ENCODE peak calls at places on chromosomes 2 and 18, in ten cellular contexts. L is foreskin fibroblast; S is ovary; I is fibroblast of mammary gland; G is effector memory CD4-positive, alpha-beta T cell; M is neural progenitor cell; H is AG09309; E is SJSA1; R is CD8-positive, alpha-beta memory T cell; A is body of pancreas. U is an unnamed sample.
A peak's percentile ranks its signal among the peaks of the same experiment; 100 is the strongest.

GRCh38 chr2:19746611-19747309 is 155.0 kb downstream of the TTC32 start:
- DNase-seq in I (peak; percentile 35), M (peak; percentile 72), A (no peak), G (no peak), H (no peak), L (no peak), R (no peak), S (no peak), E (peak; percentile 19), U (peak; percentile 72)

GRCh38 chr18:41113885-41114482 is 841.0 kb upstream of the PIK3C3 start:
- DNase-seq in S (no peak), M (no peak), E (no peak), A (no peak), L (no peak), G (no peak), I (peak; percentile 38), H (no peak), R (no peak), U (no peak)

GRCh38 chr2:38602732-38603401 is at the start of gene HNRNPLL:
- DNase-seq in H (peak; percentile 89), S (peak; percentile 99), M (peak; percentile 99), G (peak; percentile 93), R (peak; percentile 91), I (peak; percentile 95), L (peak; percentile 99), E (peak; percentile 99), A (peak; percentile 98), U (peak; percentile 98)

GRCh38 chr18:33918571-33918970 is 306.1 kb downstream of the NOL4 start:
- DNase-seq in H (no peak), M (no peak), R (no peak), E (no peak), A (no peak), S (no peak), G (no peak), L (no peak), I (no peak), U (peak; percentile 93)

GRCh38 chr2:153386481-153386891 is 92.1 kb downstream of the RPRM start:
- DNase-seq in L (no peak), G (no peak), A (no peak), I (peak; percentile 1), M (no peak), E (no peak), S (no peak), H (no peak), R (no peak), U (no peak)

GRCh38 chr18:58858591-58859468 is 5.8 kb upstream of the ZNF532 start:
- DNase-seq in H (no peak), L (no peak), R (no peak), E (no peak), M (no peak), G (no peak), S (no peak), I (peak; percentile 44), A (peak; percentile 15), U (no peak)

GRCh38 chr2:191701696-191702095 is 23.8 kb downstream of the NABP1 start:
- DNase-seq in M (peak; percentile 18), I (peak; percentile 72), S (no peak), E (no peak), L (peak; percentile 72), R (no peak), H (no peak), A (no peak), G (no peak), U (no peak)

GRCh38 chr2:230779141-230779523 is 66.5 kb downstream of the CAB39 start:
- DNase-seq in G (no peak), M (no peak), E (no peak), I (peak; percentile 42), S (no peak), R (no peak), A (no peak), L (no peak), H (no peak), U (no peak)

GRCh38 chr18:3321133-3321812 is 59.3 kb downstream of the MYL12B start:
- DNase-seq in M (no peak), L (peak; percentile 76), I (peak; percentile 98), R (no peak), E (no peak), A (no peak), H (peak; percentile 53), S (no peak), G (no peak), U (no peak)

GRCh38 chr2:212193066-212193465 is 345.5 kb downstream of the ERBB4 start:
- DNase-seq in R (no peak), G (no peak), H (no peak), S (no peak), I (no peak), L (no peak), E (no peak), M (no peak), A (no peak), U (no peak)

GRCh38 chr18:8616026-8616401 is 6.8 kb downstream of the RAB12 start:
- DNase-seq in S (no peak), G (no peak), R (no peak), E (no peak), H (no peak), L (no peak), M (no peak), A (no peak), I (no peak), U (no peak)

GRCh38 chr18:71541643-71542042 is 1002.5 kb downstream of the CBLN2 start:
- DNase-seq in E (no peak), G (no peak), M (no peak), S (no peak), H (no peak), I (no peak), L (no peak), R (no peak), A (no peak), U (no peak)

GRCh38 chr2:3356799-3357198 is 20.8 kb downstream of the EIPR1 start:
- DNase-seq in A (no peak), E (no peak), G (no peak), R (no peak), M (no peak), I (no peak), L (no peak), S (no peak), H (no peak), U (no peak)

GRCh38 chr2:109721626-109722025 is 72.5 kb upstream of the RGPD5 start:
- DNase-seq in I (no peak), H (no peak), S (no peak), L (no peak), E (no peak), A (no peak), R (no peak), M (no peak), G (no peak), U (no peak)

GRCh38 chr18:10040287-10041011 is 126.6 kb downstream of the VAPA start:
- DNase-seq in S (no peak), I (peak; percentile 81), R (no peak), M (no peak), L (peak; percentile 74), G (no peak), E (no peak), H (no peak), A (peak; percentile 77), U (no peak)

GRCh38 chr2:213320604-213321003 is 36.3 kb downstream of the SPAG16 start:
- DNase-seq in A (no peak), G (no peak), I (no peak), M (no peak), E (no peak), L (no peak), R (no peak), S (no peak), H (no peak), U (no peak)

GRCh38 chr2:213315168-213315876 is 31.1 kb downstream of the SPAG16 start:
- DNase-seq in I (no peak), M (no peak), E (no peak), S (no peak), A (no peak), R (no peak), H (no peak), G (no peak), L (no peak), U (no peak)

GRCh38 chr2:213316001-213316735 is 31.9 kb downstream of the SPAG16 start:
- DNase-seq in M (no peak), S (no peak), R (no peak), G (no peak), I (peak; percentile 72), L (peak; percentile 24), H (no peak), A (peak; percentile 48), E (no peak), U (no peak)

GRCh38 chr2:213317929-213318328 is 33.7 kb downstream of the SPAG16 start:
- DNase-seq in A (no peak), M (no peak), E (no peak), G (no peak), R (no peak), H (no peak), L (peak; percentile 40), I (peak; percentile 87), S (no peak), U (no peak)
- H3K4me3 ChIP-seq in A (no peak overlapping the region), M (no peak overlapping the region), E (no peak overlapping the region), G (no peak overlapping the region), R (no peak overlapping the region), H (no peak overlapping the region), L (no peak overlapping the region), I (no peak overlapping the region), S (no peak overlapping the region), U (no peak overlapping the region)

GRCh38 chr2:44275915-44276279 is 617 bp downstream of the SLC3A1 start:
- DNase-seq in R (no peak), E (peak; percentile 65), S (no peak), H (peak; percentile 24), G (no peak), L (peak; percentile 36), M (no peak), A (no peak), I (peak; percentile 14), U (no peak)
- H3K4me3 ChIP-seq in R (no peak overlapping the region), E (no peak overlapping the region), S (no peak overlapping the region), H (no peak overlapping the region), G (no peak overlapping the region), L (no peak overlapping the region), M (no peak overlapping the region), A (no peak overlapping the region), I (no peak overlapping the region), U (no peak overlapping the region)

DNA sequence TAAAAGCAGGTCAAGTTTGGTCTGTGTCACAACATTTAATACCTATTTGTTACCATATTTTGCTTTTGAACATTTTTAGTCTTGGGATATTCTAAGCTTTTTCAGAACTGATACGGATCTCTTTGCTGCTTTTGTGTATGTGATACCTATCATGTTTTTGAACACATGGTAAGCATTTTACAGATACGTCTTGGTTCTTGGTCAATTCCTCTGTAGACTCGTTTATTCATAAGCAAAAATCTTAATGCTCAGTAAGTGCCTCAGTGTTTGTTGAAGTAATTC is 630 bp downstream of the ZNF397 start:
- DNase-seq in E (no peak), I (no peak), M (no peak), S (no peak), A (no peak), R (no peak), L (no peak), H (no peak), G (no peak), U (no peak)
- H3K4me3 ChIP-seq in E (peak overlapping the region; percentile 65), I (peak overlapping the region; percentile 73), M (peak overlapping the region; percentile 75), S (peak overlapping the region; percentile 93), A (peak overlapping the region; percentile 87), R (peak overlapping the region; percentile 91), L (peak overlapping the region; percentile 78), H (peak overlapping the region; percentile 79), G (peak overlapping the region; percentile 86), U (peak overlapping the region; percentile 74)

DNA sequence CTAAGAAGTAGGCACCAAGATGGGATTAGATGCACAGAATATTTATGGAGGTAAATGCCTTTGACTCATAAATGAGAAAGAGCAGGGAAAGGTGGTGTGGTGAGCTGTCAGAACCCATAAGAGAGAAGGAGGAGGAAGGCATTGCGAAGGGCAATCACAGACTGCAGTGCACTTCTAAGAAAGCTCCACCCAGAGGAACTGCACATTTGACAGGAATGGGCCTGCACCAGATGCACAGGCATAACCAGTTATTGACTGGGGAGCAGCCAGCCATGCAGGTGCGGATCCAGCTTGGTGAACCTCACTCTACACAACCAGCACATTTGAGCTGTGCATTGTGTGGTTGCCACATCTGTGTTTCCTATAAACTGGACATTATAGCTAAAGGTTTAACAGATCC is 62.2 kb upstream of the L3MBTL4 start:
- DNase-seq in L (no peak), M (no peak), S (no peak), H (no peak), E (no peak), R (no peak), G (no peak), I (no peak), A (no peak), U (no peak)
- H3K4me3 ChIP-seq in L (no peak overlapping the region), M (no peak overlapping the region), S (no peak overlapping the region), H (no peak overlapping the region), E (no peak overlapping the region), R (no peak overlapping the region), G (no peak overlapping the region), I (no peak overlapping the region), A (no peak overlapping the region), U (no peak overlapping the region)